ENCODE peak calls at places on chromosome 3, in five cellular contexts. Q is EL, W is HuH-7, X is IMR-90, T is hippocampal formation. R is an unnamed sample.

GRCh38 chr3:152316318-152316717 is 47.6 kb downstream of the MBNL1 start:
- DNase-seq in T (no peak), X (no peak), Q (no peak), W (no peak), R (no peak)

GRCh38 chr3:106820726-106821362 is 556.4 kb upstream of the CCDC54 start:
- DNase-seq in X (no peak), T (no peak), Q (no peak), W (no peak), R (peak)

GRCh38 chr3:23202921-23203650 is at the start of gene UBE2E2:
- DNase-seq in T (peak), W (peak), X (peak), Q (peak), R (peak)

GRCh38 chr3:8809341-8809740 is 39.9 kb upstream of the OXTR start:
- DNase-seq in W (no peak), T (no peak), Q (no peak), X (no peak), R (no peak)

GRCh38 chr3:194860725-194861124 is 175.0 kb downstream of the FAM43A start:
- DNase-seq in X (no peak), T (no peak), W (no peak), Q (no peak), R (no peak)

GRCh38 chr3:142315083-142315482 is 89.7 kb upstream of the GK5 start:
- DNase-seq in X (peak), Q (peak), T (no peak), W (no peak), R (no peak)

GRCh38 chr3:191236635-191237034 is 37.6 kb downstream of the OSTN start:
- DNase-seq in X (peak), T (no peak), Q (peak), W (no peak), R (no peak)

GRCh38 chr3:179473565-179473964 is 22.3 kb upstream of the GNB4 start:
- DNase-seq in T (peak), X (no peak), W (no peak), Q (no peak), R (no peak)

GRCh38 chr3:47011371-47011770 is 31.9 kb downstream of the NBEAL2 start:
- DNase-seq in X (no peak), Q (no peak), W (no peak), T (no peak), R (no peak)

GRCh38 chr3:38453914-38454178 is 156 bp downstream of the ACVR2B start:
- DNase-seq in T (no peak), W (no peak), X (no peak), Q (no peak), R (no peak)

GRCh38 chr3:25586167-25586505 is 78.6 kb downstream of the TOP2B start:
- DNase-seq in W (no peak), Q (no peak), X (no peak), T (no peak), R (no peak)

GRCh38 chr3:119580148-119580760 is 962 bp downstream of the ADPRH start:
- DNase-seq in T (no peak), W (peak), Q (no peak), X (no peak), R (no peak)

GRCh38 chr3:182052360-182052759 is 340.6 kb downstream of the SOX2 start:
- DNase-seq in T (no peak), X (no peak), W (no peak), Q (no peak), R (no peak)

GRCh38 chr3:56810912-56811544 is 9.3 kb upstream of the ARHGEF3 start:
- DNase-seq in T (no peak), W (no peak), Q (no peak), X (no peak), R (no peak)

GRCh38 chr3:39639344-39640236 is 169.8 kb upstream of the MYRIP start:
- DNase-seq in W (no peak), X (peak), T (no peak), Q (peak), R (no peak)

GRCh38 chr3:23874359-23875120 is 42.2 kb downstream of the NKIRAS1 start:
- DNase-seq in W (no peak), Q (peak), X (peak), T (no peak), R (no peak)

GRCh38 chr3:117068301-117068700 is 358.7 kb downstream of the TUSC7 start:
- DNase-seq in T (no peak), W (no peak), X (no peak), Q (no peak), R (no peak)

GRCh38 chr3:88408935-88409334 is 259.2 kb downstream of the C3orf38 start:
- DNase-seq in Q (no peak), W (no peak), X (no peak), T (no peak), R (no peak)

GRCh38 chr3:13110678-13111116 is 37.5 kb upstream of the IQSEC1 start:
- DNase-seq in Q (peak), T (no peak), W (no peak), X (no peak), R (no peak)

GRCh38 chr3:195897081-195897852 is 11.1 kb downstream of the TNK2 start:
- DNase-seq in X (peak), T (no peak), W (no peak), Q (peak), R (peak)

GRCh38 chr3:41237907-41238306 is 38.6 kb downstream of the CTNNB1 start:
- DNase-seq in Q (no peak), T (no peak), X (no peak), W (no peak), R (no peak)

GRCh38 chr3:107690522-107691138 is 167.9 kb downstream of the BBX start:
- DNase-seq in T (peak), W (peak), X (peak), Q (peak), R (no peak)

GRCh38 chr3:188722963-188723362 is 448.8 kb upstream of the TPRG1 start:
- DNase-seq in Q (no peak), T (no peak), X (no peak), W (no peak), R (no peak)

GRCh38 chr3:138349926-138350665 is 1.7 kb downstream of the MRAS start:
- DNase-seq in W (no peak), T (no peak), X (peak), Q (no peak), R (no peak)

GRCh38 chr3:78165876-78166275 is 1126.0 kb downstream of the ROBO2 start:
- DNase-seq in W (no peak), Q (no peak), T (no peak), X (no peak), R (no peak)

GRCh38 chr3:58112185-58112535 is 98.6 kb downstream of the DNASE1L3 start:
- DNase-seq in Q (no peak), X (no peak), T (no peak), W (no peak), R (no peak)

GRCh38 chr3:13513051-13513912 is 33.2 kb downstream of the HDAC11 start:
- DNase-seq in X (peak), Q (peak), W (no peak), T (no peak), R (peak)

GRCh38 chr3:127195417-127195816 is 2.5 kb downstream of the PRR23E start:
- DNase-seq in Q (no peak), T (no peak), W (no peak), X (no peak), R (no peak)

GRCh38 chr3:38725726-38726410 is 76.4 kb upstream of the SCN5A start:
- DNase-seq in W (no peak), T (no peak), Q (peak), X (peak), R (no peak)

GRCh38 chr3:49132437-49133225 is at the start of gene LAMB2:
- DNase-seq in Q (peak), W (peak), X (peak), T (peak), R (no peak)

GRCh38 chr3:46987485-46988401 is 8.3 kb downstream of the NBEAL2 start:
- DNase-seq in Q (peak), X (no peak), T (no peak), W (no peak), R (no peak)

R was measured in chondrocyte.